ENCODE peak calls at places on chromosomes 6 and 20, in five cellular contexts. One of them, this sample, is unnamed.

GRCh38 chr6:21748343-21749063 is 155.0 kb downstream of the SOX4 start:
- DNase-seq in cardiac muscle cell: no peak
- DNase-seq in DMS79 treated with DMSO at 0.1 percent for 48 hours: peak; percentile 91
- DNase-seq in fibroblast of lung: peak; percentile 49
- DNase-seq in activated naive CD4-positive, alpha-beta T cell: no peak
- DNase-seq in this sample: no peak

GRCh38 chr6:156102129-156102528 is 646.5 kb upstream of the NOX3 start:
- DNase-seq in DMS79 treated with DMSO at 0.1 percent for 48 hours: no peak
- DNase-seq in fibroblast of lung: peak; percentile 2
- DNase-seq in cardiac muscle cell: no peak
- DNase-seq in activated naive CD4-positive, alpha-beta T cell: no peak
- DNase-seq in this sample: peak; percentile 22

GRCh38 chr20:34549291-34549928 is 9.1 kb upstream of the MAP1LC3A start:
- DNase-seq in cardiac muscle cell: peak; percentile 56
- DNase-seq in activated naive CD4-positive, alpha-beta T cell: no peak
- DNase-seq in fibroblast of lung: no peak
- DNase-seq in DMS79 treated with DMSO at 0.1 percent for 48 hours: no peak
- DNase-seq in this sample: no peak

GRCh38 chr6:157597461-157598312 is 216.7 kb downstream of the ZDHHC14 start:
- DNase-seq in DMS79 treated with DMSO at 0.1 percent for 48 hours: no peak
- DNase-seq in fibroblast of lung: peak; percentile 55
- DNase-seq in cardiac muscle cell: peak; percentile 46
- DNase-seq in activated naive CD4-positive, alpha-beta T cell: no peak
- DNase-seq in this sample: peak; percentile 85

GRCh38 chr6:150175611-150176151 is 32.8 kb downstream of the PPP1R14C start:
- DNase-seq in cardiac muscle cell: no peak
- DNase-seq in fibroblast of lung: no peak
- DNase-seq in activated naive CD4-positive, alpha-beta T cell: no peak
- DNase-seq in DMS79 treated with DMSO at 0.1 percent for 48 hours: peak; percentile 9
- DNase-seq in this sample: no peak

GRCh38 chr6:143449731-143450452 is 603 bp downstream of the ADAT2 start:
- DNase-seq in DMS79 treated with DMSO at 0.1 percent for 48 hours: peak; percentile 39
- DNase-seq in activated naive CD4-positive, alpha-beta T cell: no peak
- DNase-seq in cardiac muscle cell: peak; percentile 10
- DNase-seq in fibroblast of lung: peak; percentile 59
- DNase-seq in this sample: peak; percentile 19

GRCh38 chr20:57596358-57596757 is 23.9 kb downstream of the ZBP1 start:
- DNase-seq in cardiac muscle cell: no peak
- DNase-seq in fibroblast of lung: no peak
- DNase-seq in activated naive CD4-positive, alpha-beta T cell: no peak
- DNase-seq in DMS79 treated with DMSO at 0.1 percent for 48 hours: no peak
- DNase-seq in this sample: no peak

GRCh38 chr6:137040393-137040792 is 4.4 kb downstream of the IL20RA start:
- DNase-seq in fibroblast of lung: no peak
- DNase-seq in activated naive CD4-positive, alpha-beta T cell: no peak
- DNase-seq in cardiac muscle cell: no peak
- DNase-seq in DMS79 treated with DMSO at 0.1 percent for 48 hours: no peak
- DNase-seq in this sample: no peak

GRCh38 chr20:62707981-62708521 is 585 bp upstream of the NTSR1 start:
- DNase-seq in fibroblast of lung: no peak
- DNase-seq in cardiac muscle cell: no peak
- DNase-seq in activated naive CD4-positive, alpha-beta T cell: no peak
- DNase-seq in DMS79 treated with DMSO at 0.1 percent for 48 hours: peak; percentile 59
- DNase-seq in this sample: no peak

GRCh38 chr6:11428895-11429294 is 108.7 kb upstream of the TMEM170B start:
- DNase-seq in fibroblast of lung: peak; percentile 74
- DNase-seq in DMS79 treated with DMSO at 0.1 percent for 48 hours: no peak
- DNase-seq in activated naive CD4-positive, alpha-beta T cell: no peak
- DNase-seq in cardiac muscle cell: no peak
- DNase-seq in this sample: peak; percentile 95

GRCh38 chr6:109236140-109237081 is 141.1 kb downstream of the CEP57L1 start:
- DNase-seq in DMS79 treated with DMSO at 0.1 percent for 48 hours: no peak
- DNase-seq in cardiac muscle cell: peak; percentile 80
- DNase-seq in activated naive CD4-positive, alpha-beta T cell: no peak
- DNase-seq in fibroblast of lung: no peak
- DNase-seq in this sample: no peak

GRCh38 chr20:45826381-45827019 is 612 bp downstream of the TNNC2 start:
- DNase-seq in cardiac muscle cell: peak; percentile 77
- DNase-seq in fibroblast of lung: peak; percentile 58
- DNase-seq in activated naive CD4-positive, alpha-beta T cell: no peak
- DNase-seq in DMS79 treated with DMSO at 0.1 percent for 48 hours: peak; percentile 6
- DNase-seq in this sample: peak; percentile 38

GRCh38 chr6:132659082-132659481 is at the start of gene TAAR1:
- DNase-seq in fibroblast of lung: no peak
- DNase-seq in activated naive CD4-positive, alpha-beta T cell: no peak
- DNase-seq in cardiac muscle cell: no peak
- DNase-seq in DMS79 treated with DMSO at 0.1 percent for 48 hours: no peak
- DNase-seq in this sample: no peak

GRCh38 chr6:7882505-7883257 is 27.9 kb downstream of the TXNDC5 start:
- DNase-seq in DMS79 treated with DMSO at 0.1 percent for 48 hours: no peak
- DNase-seq in fibroblast of lung: no peak
- DNase-seq in cardiac muscle cell: no peak
- DNase-seq in activated naive CD4-positive, alpha-beta T cell: no peak
- DNase-seq in this sample: no peak

GRCh38 chr6:90397929-90398674 is 101.5 kb upstream of the BACH2 start:
- DNase-seq in activated naive CD4-positive, alpha-beta T cell: peak; percentile 22
- DNase-seq in fibroblast of lung: peak; percentile 6
- DNase-seq in cardiac muscle cell: no peak
- DNase-seq in DMS79 treated with DMSO at 0.1 percent for 48 hours: no peak
- DNase-seq in this sample: no peak

GRCh38 chr6:14857501-14857900 is 388.4 kb upstream of the JARID2 start:
- DNase-seq in fibroblast of lung: no peak
- DNase-seq in activated naive CD4-positive, alpha-beta T cell: peak; percentile 27
- DNase-seq in cardiac muscle cell: no peak
- DNase-seq in DMS79 treated with DMSO at 0.1 percent for 48 hours: no peak
- DNase-seq in this sample: no peak

GRCh38 chr20:41011551-41012067 is 17.0 kb upstream of the TOP1 start:
- DNase-seq in fibroblast of lung: no peak
- DNase-seq in DMS79 treated with DMSO at 0.1 percent for 48 hours: no peak
- DNase-seq in cardiac muscle cell: no peak
- DNase-seq in activated naive CD4-positive, alpha-beta T cell: no peak
- DNase-seq in this sample: no peak

GRCh38 chr6:91105532-91105931 is 518.7 kb upstream of the MAP3K7 start:
- DNase-seq in activated naive CD4-positive, alpha-beta T cell: no peak
- DNase-seq in fibroblast of lung: no peak
- DNase-seq in cardiac muscle cell: no peak
- DNase-seq in DMS79 treated with DMSO at 0.1 percent for 48 hours: no peak
- DNase-seq in this sample: no peak

GRCh38 chr20:63176448-63177133 is 39.3 kb downstream of the YTHDF1 start:
- DNase-seq in DMS79 treated with DMSO at 0.1 percent for 48 hours: peak; percentile 41
- DNase-seq in cardiac muscle cell: no peak
- DNase-seq in fibroblast of lung: no peak
- DNase-seq in activated naive CD4-positive, alpha-beta T cell: no peak
- DNase-seq in this sample: no peak

GRCh38 chr6:30821862-30822784 is 62.2 kb upstream of the DDR1 start:
- DNase-seq in activated naive CD4-positive, alpha-beta T cell: no peak
- DNase-seq in fibroblast of lung: peak; percentile 58
- DNase-seq in cardiac muscle cell: peak; percentile 30
- DNase-seq in DMS79 treated with DMSO at 0.1 percent for 48 hours: peak; percentile 58
- DNase-seq in this sample: peak; percentile 59

GRCh38 chr6:44957151-44957550 is 371.0 kb upstream of the RUNX2 start:
- DNase-seq in DMS79 treated with DMSO at 0.1 percent for 48 hours: no peak
- DNase-seq in cardiac muscle cell: no peak
- DNase-seq in activated naive CD4-positive, alpha-beta T cell: no peak
- DNase-seq in fibroblast of lung: no peak
- DNase-seq in this sample: peak; percentile 58

GRCh38 chr20:7714549-7714948 is 225.7 kb downstream of the HAO1 start:
- DNase-seq in activated naive CD4-positive, alpha-beta T cell: no peak
- DNase-seq in fibroblast of lung: no peak
- DNase-seq in DMS79 treated with DMSO at 0.1 percent for 48 hours: no peak
- DNase-seq in cardiac muscle cell: no peak
- DNase-seq in this sample: no peak

GRCh38 chr20:51258582-51259175 is 235.8 kb upstream of the KCNG1 start:
- DNase-seq in DMS79 treated with DMSO at 0.1 percent for 48 hours: no peak
- DNase-seq in fibroblast of lung: no peak
- DNase-seq in cardiac muscle cell: no peak
- DNase-seq in activated naive CD4-positive, alpha-beta T cell: no peak
- DNase-seq in this sample: no peak

GRCh38 chr6:30903236-30903635 is 4.8 kb upstream of the GTF2H4 start:
- DNase-seq in activated naive CD4-positive, alpha-beta T cell: no peak
- DNase-seq in DMS79 treated with DMSO at 0.1 percent for 48 hours: no peak
- DNase-seq in fibroblast of lung: no peak
- DNase-seq in cardiac muscle cell: no peak
- DNase-seq in this sample: no peak

GRCh38 chr20:33839591-33839990 is 28.4 kb downstream of the CHMP4B start:
- DNase-seq in cardiac muscle cell: peak; percentile 33
- DNase-seq in DMS79 treated with DMSO at 0.1 percent for 48 hours: peak; percentile 29
- DNase-seq in fibroblast of lung: no peak
- DNase-seq in activated naive CD4-positive, alpha-beta T cell: no peak
- DNase-seq in this sample: no peak

GRCh38 chr20:701401-702129 is 26.0 kb upstream of the SCRT2 start:
- DNase-seq in cardiac muscle cell: no peak
- DNase-seq in fibroblast of lung: no peak
- DNase-seq in DMS79 treated with DMSO at 0.1 percent for 48 hours: no peak
- DNase-seq in activated naive CD4-positive, alpha-beta T cell: no peak
- DNase-seq in this sample: no peak

GRCh38 chr6:17207281-17207680 is 73.9 kb upstream of the RBM24 start:
- DNase-seq in activated naive CD4-positive, alpha-beta T cell: no peak
- DNase-seq in cardiac muscle cell: no peak
- DNase-seq in DMS79 treated with DMSO at 0.1 percent for 48 hours: no peak
- DNase-seq in fibroblast of lung: peak; percentile 73
- DNase-seq in this sample: no peak

GRCh38 chr6:104540743-104541142 is 319.0 kb downstream of the HACE1 start:
- DNase-seq in DMS79 treated with DMSO at 0.1 percent for 48 hours: no peak
- DNase-seq in activated naive CD4-positive, alpha-beta T cell: no peak
- DNase-seq in cardiac muscle cell: no peak
- DNase-seq in fibroblast of lung: peak; percentile 43
- DNase-seq in this sample: peak; percentile 92

GRCh38 chr6:9126845-9127560 is 691.7 kb upstream of the SLC35B3 start:
- DNase-seq in DMS79 treated with DMSO at 0.1 percent for 48 hours: no peak
- DNase-seq in fibroblast of lung: peak; percentile 98
- DNase-seq in activated naive CD4-positive, alpha-beta T cell: no peak
- DNase-seq in cardiac muscle cell: no peak
- DNase-seq in this sample: peak; percentile 34

GRCh38 chr20:35823147-35823546 is 51.3 kb downstream of the PHF20 start:
- DNase-seq in activated naive CD4-positive, alpha-beta T cell: no peak
- DNase-seq in DMS79 treated with DMSO at 0.1 percent for 48 hours: no peak
- DNase-seq in cardiac muscle cell: no peak
- DNase-seq in fibroblast of lung: no peak
- DNase-seq in this sample: peak; percentile 51

GRCh38 chr6:125104425-125104824 is 49.1 kb upstream of the TPD52L1 start:
- DNase-seq in activated naive CD4-positive, alpha-beta T cell: no peak
- DNase-seq in fibroblast of lung: peak; percentile 45
- DNase-seq in cardiac muscle cell: peak; percentile 26
- DNase-seq in DMS79 treated with DMSO at 0.1 percent for 48 hours: no peak
- DNase-seq in this sample: peak; percentile 55

GRCh38 chr20:52124821-52125220 is 66.8 kb downstream of the ZFP64 start:
- DNase-seq in activated naive CD4-positive, alpha-beta T cell: no peak
- DNase-seq in cardiac muscle cell: no peak
- DNase-seq in fibroblast of lung: no peak
- DNase-seq in DMS79 treated with DMSO at 0.1 percent for 48 hours: no peak
- DNase-seq in this sample: no peak

GRCh38 chr6:144744720-144745119 is 459.6 kb downstream of the UTRN start:
- DNase-seq in cardiac muscle cell: no peak
- DNase-seq in DMS79 treated with DMSO at 0.1 percent for 48 hours: no peak
- DNase-seq in activated naive CD4-positive, alpha-beta T cell: no peak
- DNase-seq in fibroblast of lung: no peak
- DNase-seq in this sample: no peak

GRCh38 chr20:19964289-19965263 is 52.6 kb upstream of the NAA20 start:
- DNase-seq in activated naive CD4-positive, alpha-beta T cell: no peak
- DNase-seq in fibroblast of lung: peak; percentile 91
- DNase-seq in DMS79 treated with DMSO at 0.1 percent for 48 hours: no peak
- DNase-seq in cardiac muscle cell: no peak
- DNase-seq in this sample: peak; percentile 99

GRCh38 chr6:42766163-42766670 is 15.6 kb upstream of the BICRAL start:
- DNase-seq in fibroblast of lung: peak; percentile 55
- DNase-seq in activated naive CD4-positive, alpha-beta T cell: no peak
- DNase-seq in cardiac muscle cell: no peak
- DNase-seq in DMS79 treated with DMSO at 0.1 percent for 48 hours: no peak
- DNase-seq in this sample: no peak

GRCh38 chr20:50284811-50285375 is 94.3 kb downstream of the CEBPB start:
- DNase-seq in DMS79 treated with DMSO at 0.1 percent for 48 hours: no peak
- DNase-seq in fibroblast of lung: no peak
- DNase-seq in cardiac muscle cell: peak; percentile 39
- DNase-seq in activated naive CD4-positive, alpha-beta T cell: no peak
- DNase-seq in this sample: peak; percentile 56

GRCh38 chr20:62145688-62146018 is 2.1 kb downstream of the SS18L1 start:
- DNase-seq in activated naive CD4-positive, alpha-beta T cell: no peak
- DNase-seq in fibroblast of lung: no peak
- DNase-seq in cardiac muscle cell: no peak
- DNase-seq in DMS79 treated with DMSO at 0.1 percent for 48 hours: no peak
- DNase-seq in this sample: no peak

GRCh38 chr6:121451250-121451649 is 15.8 kb downstream of the GJA1 start:
- DNase-seq in activated naive CD4-positive, alpha-beta T cell: no peak
- DNase-seq in DMS79 treated with DMSO at 0.1 percent for 48 hours: no peak
- DNase-seq in fibroblast of lung: no peak
- DNase-seq in cardiac muscle cell: no peak
- DNase-seq in this sample: peak; percentile 45

GRCh38 chr6:151690768-151691562 is 116.5 kb upstream of the ESR1 start:
- DNase-seq in DMS79 treated with DMSO at 0.1 percent for 48 hours: no peak
- DNase-seq in fibroblast of lung: peak; percentile 15
- DNase-seq in cardiac muscle cell: no peak
- DNase-seq in activated naive CD4-positive, alpha-beta T cell: no peak
- DNase-seq in this sample: peak; percentile 83

This sample was measured in fibroblast of villous mesenchyme.